ENCODE peak calls at places on chromosomes 11 and 22, in nine cellular contexts. One of them, this sample, is unnamed.

GRCh38 chr22:48944433-48944755 is 883.3 kb downstream of the BRD1 start:
- DNase-seq in psoas muscle: no peak
- DNase-seq in sigmoid colon: peak
- DNase-seq in GM10248: no peak
- DNase-seq in OCI-LY7: no peak
- DNase-seq in keratinocyte: no peak
- DNase-seq in RWPE2: no peak
- DNase-seq in cardiac fibroblast: no peak
- DNase-seq in transverse colon: no peak
- DNase-seq in this sample: peak

GRCh38 chr11:2812371-2812991 is 73.1 kb downstream of the CDKN1C start:
- DNase-seq in psoas muscle: peak
- DNase-seq in sigmoid colon: peak
- DNase-seq in GM10248: no peak
- DNase-seq in OCI-LY7: no peak
- DNase-seq in keratinocyte: no peak
- DNase-seq in RWPE2: no peak
- DNase-seq in cardiac fibroblast: no peak
- DNase-seq in transverse colon: no peak
- DNase-seq in this sample: peak

GRCh38 chr22:45678961-45679912 is 7.6 kb downstream of the ATXN10 start:
- DNase-seq in psoas muscle: no peak
- DNase-seq in sigmoid colon: no peak
- DNase-seq in GM10248: peak
- DNase-seq in OCI-LY7: no peak
- DNase-seq in keratinocyte: no peak
- DNase-seq in RWPE2: no peak
- DNase-seq in cardiac fibroblast: peak
- DNase-seq in transverse colon: no peak
- DNase-seq in this sample: no peak

GRCh38 chr11:126403658-126404057 is 48.2 kb downstream of the ST3GAL4 start:
- DNase-seq in psoas muscle: no peak
- DNase-seq in sigmoid colon: no peak
- DNase-seq in GM10248: no peak
- DNase-seq in OCI-LY7: no peak
- DNase-seq in keratinocyte: no peak
- DNase-seq in RWPE2: peak
- DNase-seq in cardiac fibroblast: no peak
- DNase-seq in transverse colon: no peak
- DNase-seq in this sample: peak

GRCh38 chr11:57217053-57217452 is 20.0 kb downstream of the APLNR start:
- DNase-seq in psoas muscle: no peak
- DNase-seq in sigmoid colon: no peak
- DNase-seq in GM10248: no peak
- DNase-seq in OCI-LY7: no peak
- DNase-seq in keratinocyte: no peak
- DNase-seq in RWPE2: no peak
- DNase-seq in cardiac fibroblast: no peak
- DNase-seq in transverse colon: no peak
- DNase-seq in this sample: no peak

GRCh38 chr11:34837246-34837856 is 78.8 kb downstream of the APIP start:
- DNase-seq in psoas muscle: no peak
- DNase-seq in sigmoid colon: no peak
- DNase-seq in GM10248: no peak
- DNase-seq in OCI-LY7: no peak
- DNase-seq in keratinocyte: no peak
- DNase-seq in RWPE2: no peak
- DNase-seq in cardiac fibroblast: peak
- DNase-seq in transverse colon: no peak
- DNase-seq in this sample: no peak

GRCh38 chr11:134802116-134802515 is 390.1 kb upstream of the B3GAT1 start:
- DNase-seq in psoas muscle: no peak
- DNase-seq in sigmoid colon: no peak
- DNase-seq in GM10248: no peak
- DNase-seq in OCI-LY7: no peak
- DNase-seq in keratinocyte: no peak
- DNase-seq in RWPE2: no peak
- DNase-seq in cardiac fibroblast: no peak
- DNase-seq in transverse colon: no peak
- DNase-seq in this sample: no peak

GRCh38 chr11:10298342-10298741 is 4.3 kb upstream of the SBF2 start:
- DNase-seq in psoas muscle: no peak
- DNase-seq in sigmoid colon: no peak
- DNase-seq in GM10248: peak
- DNase-seq in OCI-LY7: no peak
- DNase-seq in keratinocyte: no peak
- DNase-seq in RWPE2: no peak
- DNase-seq in cardiac fibroblast: peak
- DNase-seq in transverse colon: no peak
- DNase-seq in this sample: no peak

GRCh38 chr22:27507935-27508504 is 293.5 kb downstream of the MN1 start:
- DNase-seq in psoas muscle: no peak
- DNase-seq in sigmoid colon: no peak
- DNase-seq in GM10248: no peak
- DNase-seq in OCI-LY7: peak
- DNase-seq in keratinocyte: peak
- DNase-seq in RWPE2: no peak
- DNase-seq in cardiac fibroblast: peak
- DNase-seq in transverse colon: no peak
- DNase-seq in this sample: no peak

GRCh38 chr22:49958462-49958921 is 2.1 kb upstream of the PIM3 start:
- DNase-seq in psoas muscle: peak
- DNase-seq in sigmoid colon: peak
- DNase-seq in GM10248: no peak
- DNase-seq in OCI-LY7: no peak
- DNase-seq in keratinocyte: no peak
- DNase-seq in RWPE2: no peak
- DNase-seq in cardiac fibroblast: no peak
- DNase-seq in transverse colon: no peak
- DNase-seq in this sample: no peak

GRCh38 chr11:30457045-30457444 is 129.1 kb downstream of the MPPED2 start:
- DNase-seq in psoas muscle: no peak
- DNase-seq in sigmoid colon: no peak
- DNase-seq in GM10248: no peak
- DNase-seq in OCI-LY7: no peak
- DNase-seq in keratinocyte: no peak
- DNase-seq in RWPE2: no peak
- DNase-seq in cardiac fibroblast: no peak
- DNase-seq in transverse colon: no peak
- DNase-seq in this sample: no peak

GRCh38 chr11:118895093-118896039 is 11.7 kb downstream of the CXCR5 start:
- DNase-seq in psoas muscle: no peak
- DNase-seq in sigmoid colon: no peak
- DNase-seq in GM10248: peak
- DNase-seq in OCI-LY7: peak
- DNase-seq in keratinocyte: no peak
- DNase-seq in RWPE2: no peak
- DNase-seq in cardiac fibroblast: no peak
- DNase-seq in transverse colon: peak
- DNase-seq in this sample: peak

GRCh38 chr11:26782220-26782619 is 60.4 kb upstream of the SLC5A12 start:
- DNase-seq in psoas muscle: no peak
- DNase-seq in sigmoid colon: no peak
- DNase-seq in GM10248: no peak
- DNase-seq in OCI-LY7: no peak
- DNase-seq in keratinocyte: no peak
- DNase-seq in RWPE2: no peak
- DNase-seq in cardiac fibroblast: no peak
- DNase-seq in transverse colon: no peak
- DNase-seq in this sample: no peak

GRCh38 chr11:79461144-79461543 is 20.3 kb upstream of the TENM4 start:
- DNase-seq in psoas muscle: no peak
- DNase-seq in sigmoid colon: no peak
- DNase-seq in GM10248: no peak
- DNase-seq in OCI-LY7: no peak
- DNase-seq in keratinocyte: no peak
- DNase-seq in RWPE2: no peak
- DNase-seq in cardiac fibroblast: peak
- DNase-seq in transverse colon: no peak
- DNase-seq in this sample: no peak

GRCh38 chr11:58907780-58908179 is 31.5 kb upstream of the GLYATL1 start:
- DNase-seq in psoas muscle: no peak
- DNase-seq in sigmoid colon: no peak
- DNase-seq in GM10248: no peak
- DNase-seq in OCI-LY7: peak
- DNase-seq in keratinocyte: no peak
- DNase-seq in RWPE2: no peak
- DNase-seq in cardiac fibroblast: no peak
- DNase-seq in transverse colon: no peak
- DNase-seq in this sample: no peak

GRCh38 chr11:62400281-62400680 is 18.6 kb upstream of the SCGB1A1 start:
- DNase-seq in psoas muscle: no peak
- DNase-seq in sigmoid colon: no peak
- DNase-seq in GM10248: no peak
- DNase-seq in OCI-LY7: no peak
- DNase-seq in keratinocyte: no peak
- DNase-seq in RWPE2: no peak
- DNase-seq in cardiac fibroblast: no peak
- DNase-seq in transverse colon: no peak
- DNase-seq in this sample: no peak
- TF ChIP-seq CTCF in psoas muscle: no peak
- TF ChIP-seq CTCF in sigmoid colon: peak
- TF ChIP-seq CTCF in GM10248: no peak
- TF ChIP-seq CTCF in OCI-LY7: no peak
- TF ChIP-seq CTCF in keratinocyte: no peak
- TF ChIP-seq CTCF in RWPE2: no peak
- TF ChIP-seq CTCF in cardiac fibroblast: no peak
- TF ChIP-seq CTCF in transverse colon: no peak
- TF ChIP-seq CTCF in this sample: no peak

GRCh38 chr11:128777369-128778011 is 83.6 kb downstream of the FLI1 start:
- DNase-seq in psoas muscle: no peak
- DNase-seq in sigmoid colon: no peak
- DNase-seq in GM10248: no peak
- DNase-seq in OCI-LY7: no peak
- DNase-seq in keratinocyte: no peak
- DNase-seq in RWPE2: no peak
- DNase-seq in cardiac fibroblast: no peak
- DNase-seq in transverse colon: no peak
- DNase-seq in this sample: no peak
- TF ChIP-seq CTCF in psoas muscle: no peak
- TF ChIP-seq CTCF in sigmoid colon: no peak
- TF ChIP-seq CTCF in GM10248: no peak
- TF ChIP-seq CTCF in OCI-LY7: no peak
- TF ChIP-seq CTCF in keratinocyte: no peak
- TF ChIP-seq CTCF in RWPE2: no peak
- TF ChIP-seq CTCF in cardiac fibroblast: no peak
- TF ChIP-seq CTCF in transverse colon: no peak
- TF ChIP-seq CTCF in this sample: peak

GRCh38 chr22:43203471-43203981 is 16.6 kb upstream of the TTLL12 start:
- DNase-seq in psoas muscle: peak
- DNase-seq in sigmoid colon: no peak
- DNase-seq in GM10248: no peak
- DNase-seq in OCI-LY7: no peak
- DNase-seq in keratinocyte: no peak
- DNase-seq in RWPE2: no peak
- DNase-seq in cardiac fibroblast: no peak
- DNase-seq in transverse colon: no peak
- DNase-seq in this sample: peak
- TF ChIP-seq CTCF in psoas muscle: no peak
- TF ChIP-seq CTCF in sigmoid colon: no peak
- TF ChIP-seq CTCF in GM10248: no peak
- TF ChIP-seq CTCF in OCI-LY7: no peak
- TF ChIP-seq CTCF in keratinocyte: no peak
- TF ChIP-seq CTCF in RWPE2: no peak
- TF ChIP-seq CTCF in cardiac fibroblast: no peak
- TF ChIP-seq CTCF in transverse colon: no peak
- TF ChIP-seq CTCF in this sample: no peak

GRCh38 chr11:69950120-69950519 is 128.0 kb upstream of the ANO1 start:
- DNase-seq in psoas muscle: no peak
- DNase-seq in sigmoid colon: no peak
- DNase-seq in GM10248: peak
- DNase-seq in OCI-LY7: peak
- DNase-seq in keratinocyte: no peak
- DNase-seq in RWPE2: peak
- DNase-seq in cardiac fibroblast: peak
- DNase-seq in transverse colon: peak
- DNase-seq in this sample: peak
- TF ChIP-seq CTCF in psoas muscle: peak
- TF ChIP-seq CTCF in sigmoid colon: no peak
- TF ChIP-seq CTCF in GM10248: peak
- TF ChIP-seq CTCF in OCI-LY7: peak
- TF ChIP-seq CTCF in keratinocyte: peak
- TF ChIP-seq CTCF in RWPE2: peak
- TF ChIP-seq CTCF in cardiac fibroblast: peak
- TF ChIP-seq CTCF in transverse colon: peak
- TF ChIP-seq CTCF in this sample: peak

GRCh38 chr22:24775769-24776492 is 1.4 kb upstream of the PIWIL3 start:
- DNase-seq in psoas muscle: no peak
- DNase-seq in sigmoid colon: no peak
- DNase-seq in GM10248: no peak
- DNase-seq in OCI-LY7: no peak
- DNase-seq in keratinocyte: no peak
- DNase-seq in RWPE2: no peak
- DNase-seq in cardiac fibroblast: peak
- DNase-seq in transverse colon: no peak
- DNase-seq in this sample: no peak

GRCh38 chr22:24768537-24769374 is 5.8 kb downstream of the PIWIL3 start:
- DNase-seq in psoas muscle: peak
- DNase-seq in sigmoid colon: peak
- DNase-seq in GM10248: peak
- DNase-seq in OCI-LY7: peak
- DNase-seq in keratinocyte: no peak
- DNase-seq in RWPE2: no peak
- DNase-seq in cardiac fibroblast: peak
- DNase-seq in transverse colon: peak
- DNase-seq in this sample: no peak

GRCh38 chr22:24776525-24776924 is 2.0 kb upstream of the PIWIL3 start:
- DNase-seq in psoas muscle: no peak
- DNase-seq in sigmoid colon: no peak
- DNase-seq in GM10248: no peak
- DNase-seq in OCI-LY7: no peak
- DNase-seq in keratinocyte: no peak
- DNase-seq in RWPE2: no peak
- DNase-seq in cardiac fibroblast: no peak
- DNase-seq in transverse colon: no peak
- DNase-seq in this sample: no peak

DNA sequence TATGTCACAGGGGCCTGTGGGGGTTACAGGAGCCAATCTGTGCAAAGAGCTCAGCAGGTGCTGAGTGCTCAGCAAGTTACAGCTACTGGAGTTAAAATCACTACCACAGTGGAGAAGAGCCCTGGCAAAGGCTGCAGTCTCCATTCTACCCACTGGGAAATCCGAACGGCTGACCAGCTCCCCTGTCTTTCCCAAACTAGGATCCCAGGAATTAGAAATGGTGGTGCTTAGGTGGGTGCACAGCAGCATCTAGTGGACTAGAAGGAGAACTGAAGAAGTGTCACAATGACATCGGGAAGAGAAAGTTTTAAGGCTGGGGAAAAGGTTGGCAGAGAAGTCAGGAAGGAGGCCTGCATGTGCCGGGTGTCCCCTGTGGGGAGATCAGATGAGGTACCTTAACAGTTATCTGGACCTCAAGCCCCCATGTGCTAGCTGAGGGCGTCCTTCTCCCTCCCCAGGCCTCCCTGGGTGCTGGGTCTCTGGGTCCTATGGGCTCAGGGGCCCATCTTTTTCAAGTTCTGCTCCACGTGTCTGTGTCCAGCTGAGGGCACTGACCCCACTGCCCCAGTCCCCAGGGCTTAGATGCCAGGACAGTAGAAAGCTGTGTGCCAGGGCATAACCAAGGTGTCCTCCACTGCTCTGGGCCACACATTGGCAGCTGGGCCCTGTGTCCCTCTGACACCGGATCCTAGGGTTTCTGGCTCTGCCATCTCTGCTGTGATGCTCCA is 1.9 kb downstream of the PIWIL3 start:
- DNase-seq in psoas muscle: no peak
- DNase-seq in sigmoid colon: no peak
- DNase-seq in GM10248: no peak
- DNase-seq in OCI-LY7: no peak
- DNase-seq in keratinocyte: no peak
- DNase-seq in RWPE2: no peak
- DNase-seq in cardiac fibroblast: peak
- DNase-seq in transverse colon: no peak
- DNase-seq in this sample: no peak
- TF ChIP-seq CTCF in psoas muscle: peak
- TF ChIP-seq CTCF in sigmoid colon: no peak
- TF ChIP-seq CTCF in GM10248: no peak
- TF ChIP-seq CTCF in OCI-LY7: peak
- TF ChIP-seq CTCF in keratinocyte: peak
- TF ChIP-seq CTCF in RWPE2: peak
- TF ChIP-seq CTCF in cardiac fibroblast: peak
- TF ChIP-seq CTCF in transverse colon: peak
- TF ChIP-seq CTCF in this sample: peak

This sample was measured in chondrocyte.